ENCODE peak calls at places on chromosomes 5 and 9, in five cellular contexts. One of them, this sample, is unnamed.

GRCh38 chr5:66896207-66896606 is 300.0 kb downstream of the MAST4 start:
- DNase-seq in smooth muscle cell of the brain vasculature: no peak
- DNase-seq in HFFc6: no peak
- DNase-seq in stimulated activated CD4-positive, alpha-beta T cell treated with anti-CD3 and anti-CD28 coated beads, Interleukin-12 subunit alpha, Interleukin-12 subunit beta, amount 100 ng/mL, for 24 hours: no peak
- DNase-seq in nucleus accumbens: no peak
- DNase-seq in this sample: no peak

GRCh38 chr9:96858670-96859069 is 4.4 kb upstream of the ZNF782 start:
- DNase-seq in nucleus accumbens: no peak
- DNase-seq in smooth muscle cell of the brain vasculature: no peak
- DNase-seq in stimulated activated CD4-positive, alpha-beta T cell treated with anti-CD3 and anti-CD28 coated beads, Interleukin-12 subunit alpha, Interleukin-12 subunit beta, amount 100 ng/mL, for 24 hours: no peak
- DNase-seq in HFFc6: no peak
- DNase-seq in this sample: no peak

GRCh38 chr9:15909297-15909696 is 356.5 kb downstream of the CCDC171 start:
- DNase-seq in HFFc6: no peak
- DNase-seq in smooth muscle cell of the brain vasculature: no peak
- DNase-seq in nucleus accumbens: no peak
- DNase-seq in stimulated activated CD4-positive, alpha-beta T cell treated with anti-CD3 and anti-CD28 coated beads, Interleukin-12 subunit alpha, Interleukin-12 subunit beta, amount 100 ng/mL, for 24 hours: no peak
- DNase-seq in this sample: no peak

GRCh38 chr5:142120247-142120935 is 11.8 kb downstream of the NDFIP1 start:
- DNase-seq in stimulated activated CD4-positive, alpha-beta T cell treated with anti-CD3 and anti-CD28 coated beads, Interleukin-12 subunit alpha, Interleukin-12 subunit beta, amount 100 ng/mL, for 24 hours: no peak
- DNase-seq in nucleus accumbens: no peak
- DNase-seq in HFFc6: peak
- DNase-seq in smooth muscle cell of the brain vasculature: no peak
- DNase-seq in this sample: no peak

GRCh38 chr9:27033815-27034403 is 28.4 kb upstream of the LRRC19 start:
- DNase-seq in nucleus accumbens: no peak
- DNase-seq in HFFc6: peak
- DNase-seq in smooth muscle cell of the brain vasculature: peak
- DNase-seq in stimulated activated CD4-positive, alpha-beta T cell treated with anti-CD3 and anti-CD28 coated beads, Interleukin-12 subunit alpha, Interleukin-12 subunit beta, amount 100 ng/mL, for 24 hours: peak
- DNase-seq in this sample: peak

GRCh38 chr5:142012186-142012785 is 541 bp downstream of the GNPDA1 start:
- DNase-seq in HFFc6: peak
- DNase-seq in nucleus accumbens: peak
- DNase-seq in stimulated activated CD4-positive, alpha-beta T cell treated with anti-CD3 and anti-CD28 coated beads, Interleukin-12 subunit alpha, Interleukin-12 subunit beta, amount 100 ng/mL, for 24 hours: peak
- DNase-seq in smooth muscle cell of the brain vasculature: no peak
- DNase-seq in this sample: peak

GRCh38 chr9:18268381-18268780 is 205.6 kb upstream of the ADAMTSL1 start:
- DNase-seq in HFFc6: peak
- DNase-seq in stimulated activated CD4-positive, alpha-beta T cell treated with anti-CD3 and anti-CD28 coated beads, Interleukin-12 subunit alpha, Interleukin-12 subunit beta, amount 100 ng/mL, for 24 hours: no peak
- DNase-seq in smooth muscle cell of the brain vasculature: no peak
- DNase-seq in nucleus accumbens: no peak
- DNase-seq in this sample: no peak

GRCh38 chr5:30765227-30765626 is 428.3 kb upstream of the CDH6 start:
- DNase-seq in smooth muscle cell of the brain vasculature: no peak
- DNase-seq in stimulated activated CD4-positive, alpha-beta T cell treated with anti-CD3 and anti-CD28 coated beads, Interleukin-12 subunit alpha, Interleukin-12 subunit beta, amount 100 ng/mL, for 24 hours: no peak
- DNase-seq in HFFc6: no peak
- DNase-seq in nucleus accumbens: no peak
- DNase-seq in this sample: no peak

GRCh38 chr5:165325201-165325600 is 1819.8 kb downstream of the MAT2B start:
- DNase-seq in nucleus accumbens: no peak
- DNase-seq in HFFc6: no peak
- DNase-seq in stimulated activated CD4-positive, alpha-beta T cell treated with anti-CD3 and anti-CD28 coated beads, Interleukin-12 subunit alpha, Interleukin-12 subunit beta, amount 100 ng/mL, for 24 hours: no peak
- DNase-seq in smooth muscle cell of the brain vasculature: no peak
- DNase-seq in this sample: no peak

GRCh38 chr9:106065579-106066214 is 371.4 kb downstream of the TMEM38B start:
- DNase-seq in HFFc6: no peak
- DNase-seq in nucleus accumbens: no peak
- DNase-seq in stimulated activated CD4-positive, alpha-beta T cell treated with anti-CD3 and anti-CD28 coated beads, Interleukin-12 subunit alpha, Interleukin-12 subunit beta, amount 100 ng/mL, for 24 hours: no peak
- DNase-seq in smooth muscle cell of the brain vasculature: no peak
- DNase-seq in this sample: no peak

GRCh38 chr5:147084702-147085101 is 150.1 kb upstream of the STK32A start:
- DNase-seq in HFFc6: no peak
- DNase-seq in nucleus accumbens: peak
- DNase-seq in stimulated activated CD4-positive, alpha-beta T cell treated with anti-CD3 and anti-CD28 coated beads, Interleukin-12 subunit alpha, Interleukin-12 subunit beta, amount 100 ng/mL, for 24 hours: no peak
- DNase-seq in smooth muscle cell of the brain vasculature: no peak
- DNase-seq in this sample: peak

GRCh38 chr5:78496373-78496772 is 136.0 kb downstream of the SCAMP1 start:
- DNase-seq in stimulated activated CD4-positive, alpha-beta T cell treated with anti-CD3 and anti-CD28 coated beads, Interleukin-12 subunit alpha, Interleukin-12 subunit beta, amount 100 ng/mL, for 24 hours: no peak
- DNase-seq in HFFc6: peak
- DNase-seq in nucleus accumbens: no peak
- DNase-seq in smooth muscle cell of the brain vasculature: no peak
- DNase-seq in this sample: no peak

GRCh38 chr9:100534401-100534800 is 43.5 kb upstream of the CAVIN4 start:
- DNase-seq in smooth muscle cell of the brain vasculature: no peak
- DNase-seq in HFFc6: no peak
- DNase-seq in stimulated activated CD4-positive, alpha-beta T cell treated with anti-CD3 and anti-CD28 coated beads, Interleukin-12 subunit alpha, Interleukin-12 subunit beta, amount 100 ng/mL, for 24 hours: no peak
- DNase-seq in nucleus accumbens: no peak
- DNase-seq in this sample: no peak

GRCh38 chr9:93080406-93080805 is 15.6 kb upstream of the CARD19 start:
- DNase-seq in nucleus accumbens: no peak
- DNase-seq in smooth muscle cell of the brain vasculature: no peak
- DNase-seq in stimulated activated CD4-positive, alpha-beta T cell treated with anti-CD3 and anti-CD28 coated beads, Interleukin-12 subunit alpha, Interleukin-12 subunit beta, amount 100 ng/mL, for 24 hours: no peak
- DNase-seq in HFFc6: no peak
- DNase-seq in this sample: no peak

GRCh38 chr5:180816608-180817534 is 14.3 kb upstream of the MGAT1 start:
- DNase-seq in HFFc6: no peak
- DNase-seq in stimulated activated CD4-positive, alpha-beta T cell treated with anti-CD3 and anti-CD28 coated beads, Interleukin-12 subunit alpha, Interleukin-12 subunit beta, amount 100 ng/mL, for 24 hours: no peak
- DNase-seq in nucleus accumbens: no peak
- DNase-seq in smooth muscle cell of the brain vasculature: no peak
- DNase-seq in this sample: no peak

GRCh38 chr5:134138416-134139376 is 24.2 kb downstream of the TCF7 start:
- DNase-seq in smooth muscle cell of the brain vasculature: no peak
- DNase-seq in nucleus accumbens: no peak
- DNase-seq in stimulated activated CD4-positive, alpha-beta T cell treated with anti-CD3 and anti-CD28 coated beads, Interleukin-12 subunit alpha, Interleukin-12 subunit beta, amount 100 ng/mL, for 24 hours: peak
- DNase-seq in HFFc6: peak
- DNase-seq in this sample: no peak

GRCh38 chr9:94472766-94473165 is 82.1 kb upstream of the PCAT7 start:
- DNase-seq in stimulated activated CD4-positive, alpha-beta T cell treated with anti-CD3 and anti-CD28 coated beads, Interleukin-12 subunit alpha, Interleukin-12 subunit beta, amount 100 ng/mL, for 24 hours: no peak
- DNase-seq in smooth muscle cell of the brain vasculature: no peak
- DNase-seq in HFFc6: no peak
- DNase-seq in nucleus accumbens: no peak
- DNase-seq in this sample: no peak

GRCh38 chr5:111512026-111512405 is 319 bp downstream of the STARD4 start:
- DNase-seq in smooth muscle cell of the brain vasculature: no peak
- DNase-seq in HFFc6: no peak
- DNase-seq in nucleus accumbens: peak
- DNase-seq in stimulated activated CD4-positive, alpha-beta T cell treated with anti-CD3 and anti-CD28 coated beads, Interleukin-12 subunit alpha, Interleukin-12 subunit beta, amount 100 ng/mL, for 24 hours: peak
- DNase-seq in this sample: no peak

GRCh38 chr5:177356756-177357458 is 817 bp upstream of the RGS14 start:
- DNase-seq in HFFc6: no peak
- DNase-seq in smooth muscle cell of the brain vasculature: no peak
- DNase-seq in stimulated activated CD4-positive, alpha-beta T cell treated with anti-CD3 and anti-CD28 coated beads, Interleukin-12 subunit alpha, Interleukin-12 subunit beta, amount 100 ng/mL, for 24 hours: no peak
- DNase-seq in nucleus accumbens: no peak
- DNase-seq in this sample: no peak

GRCh38 chr9:113475031-113475430 is 11.5 kb downstream of the RGS3 start:
- DNase-seq in stimulated activated CD4-positive, alpha-beta T cell treated with anti-CD3 and anti-CD28 coated beads, Interleukin-12 subunit alpha, Interleukin-12 subunit beta, amount 100 ng/mL, for 24 hours: no peak
- DNase-seq in smooth muscle cell of the brain vasculature: no peak
- DNase-seq in HFFc6: no peak
- DNase-seq in nucleus accumbens: no peak
- DNase-seq in this sample: no peak

GRCh38 chr5:134561871-134562296 is 36.4 kb downstream of the JADE2 start:
- DNase-seq in smooth muscle cell of the brain vasculature: no peak
- DNase-seq in HFFc6: peak
- DNase-seq in stimulated activated CD4-positive, alpha-beta T cell treated with anti-CD3 and anti-CD28 coated beads, Interleukin-12 subunit alpha, Interleukin-12 subunit beta, amount 100 ng/mL, for 24 hours: no peak
- DNase-seq in nucleus accumbens: no peak
- DNase-seq in this sample: no peak

GRCh38 chr5:82272957-82273356 is 5.2 kb downstream of the RPS23 start:
- DNase-seq in HFFc6: no peak
- DNase-seq in smooth muscle cell of the brain vasculature: no peak
- DNase-seq in nucleus accumbens: no peak
- DNase-seq in stimulated activated CD4-positive, alpha-beta T cell treated with anti-CD3 and anti-CD28 coated beads, Interleukin-12 subunit alpha, Interleukin-12 subunit beta, amount 100 ng/mL, for 24 hours: no peak
- DNase-seq in this sample: no peak

GRCh38 chr9:83456226-83456625 is 82.0 kb downstream of the FRMD3 start:
- DNase-seq in smooth muscle cell of the brain vasculature: no peak
- DNase-seq in nucleus accumbens: no peak
- DNase-seq in HFFc6: no peak
- DNase-seq in stimulated activated CD4-positive, alpha-beta T cell treated with anti-CD3 and anti-CD28 coated beads, Interleukin-12 subunit alpha, Interleukin-12 subunit beta, amount 100 ng/mL, for 24 hours: no peak
- DNase-seq in this sample: no peak

GRCh38 chr5:179183481-179183880 is 123.3 kb downstream of the ZNF354C start:
- DNase-seq in HFFc6: no peak
- DNase-seq in nucleus accumbens: no peak
- DNase-seq in smooth muscle cell of the brain vasculature: no peak
- DNase-seq in stimulated activated CD4-positive, alpha-beta T cell treated with anti-CD3 and anti-CD28 coated beads, Interleukin-12 subunit alpha, Interleukin-12 subunit beta, amount 100 ng/mL, for 24 hours: no peak
- DNase-seq in this sample: no peak

GRCh38 chr9:20981486-20981885 is 50.0 kb downstream of the HACD4 start:
- DNase-seq in smooth muscle cell of the brain vasculature: peak
- DNase-seq in HFFc6: peak
- DNase-seq in nucleus accumbens: no peak
- DNase-seq in stimulated activated CD4-positive, alpha-beta T cell treated with anti-CD3 and anti-CD28 coated beads, Interleukin-12 subunit alpha, Interleukin-12 subunit beta, amount 100 ng/mL, for 24 hours: no peak
- DNase-seq in this sample: no peak

GRCh38 chr9:91164724-91165520 is 196.8 kb downstream of the AUH start:
- DNase-seq in nucleus accumbens: no peak
- DNase-seq in stimulated activated CD4-positive, alpha-beta T cell treated with anti-CD3 and anti-CD28 coated beads, Interleukin-12 subunit alpha, Interleukin-12 subunit beta, amount 100 ng/mL, for 24 hours: peak
- DNase-seq in HFFc6: peak
- DNase-seq in smooth muscle cell of the brain vasculature: peak
- DNase-seq in this sample: no peak

GRCh38 chr5:5141625-5142527 is 1.7 kb downstream of the ADAMTS16 start:
- DNase-seq in nucleus accumbens: peak
- DNase-seq in HFFc6: peak
- DNase-seq in stimulated activated CD4-positive, alpha-beta T cell treated with anti-CD3 and anti-CD28 coated beads, Interleukin-12 subunit alpha, Interleukin-12 subunit beta, amount 100 ng/mL, for 24 hours: peak
- DNase-seq in smooth muscle cell of the brain vasculature: peak
- DNase-seq in this sample: peak

GRCh38 chr9:129486496-129487306 is 134.2 kb downstream of the C9orf50 start:
- DNase-seq in HFFc6: peak
- DNase-seq in smooth muscle cell of the brain vasculature: no peak
- DNase-seq in stimulated activated CD4-positive, alpha-beta T cell treated with anti-CD3 and anti-CD28 coated beads, Interleukin-12 subunit alpha, Interleukin-12 subunit beta, amount 100 ng/mL, for 24 hours: no peak
- DNase-seq in nucleus accumbens: no peak
- DNase-seq in this sample: no peak

GRCh38 chr9:37667706-37668672 is 17.2 kb downstream of the FRMPD1 start:
- DNase-seq in smooth muscle cell of the brain vasculature: no peak
- DNase-seq in nucleus accumbens: no peak
- DNase-seq in HFFc6: no peak
- DNase-seq in stimulated activated CD4-positive, alpha-beta T cell treated with anti-CD3 and anti-CD28 coated beads, Interleukin-12 subunit alpha, Interleukin-12 subunit beta, amount 100 ng/mL, for 24 hours: no peak
- DNase-seq in this sample: no peak

GRCh38 chr5:135501965-135502364 is 33.8 kb downstream of the NEUROG1 start:
- DNase-seq in nucleus accumbens: no peak
- DNase-seq in smooth muscle cell of the brain vasculature: no peak
- DNase-seq in stimulated activated CD4-positive, alpha-beta T cell treated with anti-CD3 and anti-CD28 coated beads, Interleukin-12 subunit alpha, Interleukin-12 subunit beta, amount 100 ng/mL, for 24 hours: no peak
- DNase-seq in HFFc6: no peak
- DNase-seq in this sample: no peak

GRCh38 chr9:131875828-131876485 is 136.1 kb upstream of the RAPGEF1 start:
- DNase-seq in stimulated activated CD4-positive, alpha-beta T cell treated with anti-CD3 and anti-CD28 coated beads, Interleukin-12 subunit alpha, Interleukin-12 subunit beta, amount 100 ng/mL, for 24 hours: no peak
- DNase-seq in nucleus accumbens: no peak
- DNase-seq in HFFc6: peak
- DNase-seq in smooth muscle cell of the brain vasculature: no peak
- DNase-seq in this sample: no peak

GRCh38 chr5:172284275-172284971 is 859 bp upstream of the UBTD2 start:
- DNase-seq in smooth muscle cell of the brain vasculature: no peak
- DNase-seq in nucleus accumbens: peak
- DNase-seq in HFFc6: no peak
- DNase-seq in stimulated activated CD4-positive, alpha-beta T cell treated with anti-CD3 and anti-CD28 coated beads, Interleukin-12 subunit alpha, Interleukin-12 subunit beta, amount 100 ng/mL, for 24 hours: peak
- DNase-seq in this sample: no peak

GRCh38 chr9:121529237-121529987 is 29.8 kb upstream of the GGTA1 start:
- DNase-seq in stimulated activated CD4-positive, alpha-beta T cell treated with anti-CD3 and anti-CD28 coated beads, Interleukin-12 subunit alpha, Interleukin-12 subunit beta, amount 100 ng/mL, for 24 hours: no peak
- DNase-seq in nucleus accumbens: peak
- DNase-seq in smooth muscle cell of the brain vasculature: peak
- DNase-seq in HFFc6: peak
- DNase-seq in this sample: no peak

GRCh38 chr9:36092509-36093215 is 43.9 kb upstream of the GLIPR2 start:
- DNase-seq in stimulated activated CD4-positive, alpha-beta T cell treated with anti-CD3 and anti-CD28 coated beads, Interleukin-12 subunit alpha, Interleukin-12 subunit beta, amount 100 ng/mL, for 24 hours: peak
- DNase-seq in nucleus accumbens: no peak
- DNase-seq in HFFc6: no peak
- DNase-seq in smooth muscle cell of the brain vasculature: no peak
- DNase-seq in this sample: no peak

GRCh38 chr5:106093149-106093548 is 1577.6 kb downstream of the EFNA5 start:
- DNase-seq in smooth muscle cell of the brain vasculature: no peak
- DNase-seq in stimulated activated CD4-positive, alpha-beta T cell treated with anti-CD3 and anti-CD28 coated beads, Interleukin-12 subunit alpha, Interleukin-12 subunit beta, amount 100 ng/mL, for 24 hours: no peak
- DNase-seq in HFFc6: no peak
- DNase-seq in nucleus accumbens: no peak
- DNase-seq in this sample: no peak

GRCh38 chr5:180618830-180619562 is 27.7 kb upstream of the SCGB3A1 start:
- DNase-seq in smooth muscle cell of the brain vasculature: peak
- DNase-seq in stimulated activated CD4-positive, alpha-beta T cell treated with anti-CD3 and anti-CD28 coated beads, Interleukin-12 subunit alpha, Interleukin-12 subunit beta, amount 100 ng/mL, for 24 hours: peak
- DNase-seq in HFFc6: no peak
- DNase-seq in nucleus accumbens: no peak
- DNase-seq in this sample: no peak

GRCh38 chr5:1670342-1670741 is 129.3 kb downstream of the MRPL36 start:
- DNase-seq in HFFc6: peak
- DNase-seq in smooth muscle cell of the brain vasculature: no peak
- DNase-seq in nucleus accumbens: no peak
- DNase-seq in stimulated activated CD4-positive, alpha-beta T cell treated with anti-CD3 and anti-CD28 coated beads, Interleukin-12 subunit alpha, Interleukin-12 subunit beta, amount 100 ng/mL, for 24 hours: no peak
- DNase-seq in this sample: no peak

GRCh38 chr5:107067391-107067790 is 603.3 kb downstream of the EFNA5 start:
- DNase-seq in nucleus accumbens: peak
- DNase-seq in stimulated activated CD4-positive, alpha-beta T cell treated with anti-CD3 and anti-CD28 coated beads, Interleukin-12 subunit alpha, Interleukin-12 subunit beta, amount 100 ng/mL, for 24 hours: no peak
- DNase-seq in smooth muscle cell of the brain vasculature: no peak
- DNase-seq in HFFc6: no peak
- DNase-seq in this sample: peak

GRCh38 chr5:102581011-102581410 is 82.2 kb upstream of the SLCO6A1 start:
- DNase-seq in HFFc6: no peak
- DNase-seq in smooth muscle cell of the brain vasculature: no peak
- DNase-seq in stimulated activated CD4-positive, alpha-beta T cell treated with anti-CD3 and anti-CD28 coated beads, Interleukin-12 subunit alpha, Interleukin-12 subunit beta, amount 100 ng/mL, for 24 hours: no peak
- DNase-seq in nucleus accumbens: no peak
- DNase-seq in this sample: no peak